ENCODE peak calls at places on chromosomes 12 and 14, in eight cellular contexts. One of them, this sample, is unnamed.

GRCh38 chr14:21768116-21768874 is 94.7 kb upstream of the OR4E1 start:
- DNase-seq in KBM-7: peak
- DNase-seq in GOT3: no peak
- DNase-seq in NCI-H1930: peak
- DNase-seq in Kasumi-1: peak
- DNase-seq in HS-27A: peak
- DNase-seq in uterus: no peak
- DNase-seq in activated CD4-positive, alpha-beta T cell treated with anti-CD3 and anti-CD28 coated beads, Interleukin-2, amount 10 ng/mL, durations not matched to agents 7 days and 5 days: peak
- DNase-seq in this sample: no peak

GRCh38 chr14:61653507-61653906 is 41.8 kb upstream of the HIF1A start:
- DNase-seq in KBM-7: no peak
- DNase-seq in GOT3: no peak
- DNase-seq in NCI-H1930: no peak
- DNase-seq in Kasumi-1: no peak
- DNase-seq in HS-27A: peak
- DNase-seq in uterus: peak
- DNase-seq in activated CD4-positive, alpha-beta T cell treated with anti-CD3 and anti-CD28 coated beads, Interleukin-2, amount 10 ng/mL, durations not matched to agents 7 days and 5 days: no peak
- DNase-seq in this sample: no peak

GRCh38 chr14:83300454-83301064 is 1766.9 kb upstream of the SEL1L start:
- DNase-seq in KBM-7: peak
- DNase-seq in GOT3: no peak
- DNase-seq in NCI-H1930: no peak
- DNase-seq in Kasumi-1: peak
- DNase-seq in HS-27A: peak
- DNase-seq in uterus: no peak
- DNase-seq in activated CD4-positive, alpha-beta T cell treated with anti-CD3 and anti-CD28 coated beads, Interleukin-2, amount 10 ng/mL, durations not matched to agents 7 days and 5 days: no peak
- DNase-seq in this sample: no peak

GRCh38 chr12:49264466-49264872 is 413 bp upstream of the TUBA1C start:
- DNase-seq in KBM-7: no peak
- DNase-seq in GOT3: no peak
- DNase-seq in NCI-H1930: peak
- DNase-seq in Kasumi-1: peak
- DNase-seq in HS-27A: no peak
- DNase-seq in uterus: no peak
- DNase-seq in activated CD4-positive, alpha-beta T cell treated with anti-CD3 and anti-CD28 coated beads, Interleukin-2, amount 10 ng/mL, durations not matched to agents 7 days and 5 days: no peak
- DNase-seq in this sample: no peak

GRCh38 chr14:58151264-58151700 is 731 bp downstream of the ARMH4 start:
- DNase-seq in KBM-7: peak
- DNase-seq in GOT3: no peak
- DNase-seq in NCI-H1930: no peak
- DNase-seq in Kasumi-1: no peak
- DNase-seq in HS-27A: no peak
- DNase-seq in uterus: no peak
- DNase-seq in activated CD4-positive, alpha-beta T cell treated with anti-CD3 and anti-CD28 coated beads, Interleukin-2, amount 10 ng/mL, durations not matched to agents 7 days and 5 days: peak
- DNase-seq in this sample: no peak

GRCh38 chr14:95339301-95339865 is 19.7 kb upstream of the CLMN start:
- DNase-seq in KBM-7: no peak
- DNase-seq in GOT3: no peak
- DNase-seq in NCI-H1930: no peak
- DNase-seq in Kasumi-1: no peak
- DNase-seq in HS-27A: no peak
- DNase-seq in uterus: no peak
- DNase-seq in activated CD4-positive, alpha-beta T cell treated with anti-CD3 and anti-CD28 coated beads, Interleukin-2, amount 10 ng/mL, durations not matched to agents 7 days and 5 days: no peak
- DNase-seq in this sample: no peak

GRCh38 chr14:68444449-68445168 is 348.3 kb downstream of the ZFP36L1 start:
- DNase-seq in KBM-7: peak
- DNase-seq in GOT3: no peak
- DNase-seq in NCI-H1930: no peak
- DNase-seq in Kasumi-1: no peak
- DNase-seq in HS-27A: no peak
- DNase-seq in uterus: no peak
- DNase-seq in activated CD4-positive, alpha-beta T cell treated with anti-CD3 and anti-CD28 coated beads, Interleukin-2, amount 10 ng/mL, durations not matched to agents 7 days and 5 days: no peak
- DNase-seq in this sample: no peak

GRCh38 chr14:52729585-52729924 is 411 bp upstream of the STYX start:
- DNase-seq in KBM-7: no peak
- DNase-seq in GOT3: no peak
- DNase-seq in NCI-H1930: no peak
- DNase-seq in Kasumi-1: no peak
- DNase-seq in HS-27A: no peak
- DNase-seq in uterus: no peak
- DNase-seq in activated CD4-positive, alpha-beta T cell treated with anti-CD3 and anti-CD28 coated beads, Interleukin-2, amount 10 ng/mL, durations not matched to agents 7 days and 5 days: no peak
- DNase-seq in this sample: no peak

GRCh38 chr12:122018457-122018856 is 3.2 kb upstream of the BCL7A start:
- DNase-seq in KBM-7: no peak
- DNase-seq in GOT3: no peak
- DNase-seq in NCI-H1930: no peak
- DNase-seq in Kasumi-1: no peak
- DNase-seq in HS-27A: no peak
- DNase-seq in uterus: no peak
- DNase-seq in activated CD4-positive, alpha-beta T cell treated with anti-CD3 and anti-CD28 coated beads, Interleukin-2, amount 10 ng/mL, durations not matched to agents 7 days and 5 days: no peak
- DNase-seq in this sample: no peak

GRCh38 chr12:93785262-93786010 is 108.3 kb downstream of the CRADD start:
- DNase-seq in KBM-7: no peak
- DNase-seq in GOT3: no peak
- DNase-seq in NCI-H1930: no peak
- DNase-seq in Kasumi-1: no peak
- DNase-seq in HS-27A: peak
- DNase-seq in uterus: peak
- DNase-seq in activated CD4-positive, alpha-beta T cell treated with anti-CD3 and anti-CD28 coated beads, Interleukin-2, amount 10 ng/mL, durations not matched to agents 7 days and 5 days: peak
- DNase-seq in this sample: peak

GRCh38 chr12:40016960-40017359 is 88.9 kb downstream of the SLC2A13 start:
- DNase-seq in KBM-7: no peak
- DNase-seq in GOT3: peak
- DNase-seq in NCI-H1930: no peak
- DNase-seq in Kasumi-1: no peak
- DNase-seq in HS-27A: no peak
- DNase-seq in uterus: no peak
- DNase-seq in activated CD4-positive, alpha-beta T cell treated with anti-CD3 and anti-CD28 coated beads, Interleukin-2, amount 10 ng/mL, durations not matched to agents 7 days and 5 days: no peak
- DNase-seq in this sample: no peak

GRCh38 chr12:120252071-120252906 is 13.2 kb downstream of the PXN start:
- DNase-seq in KBM-7: peak
- DNase-seq in GOT3: no peak
- DNase-seq in NCI-H1930: no peak
- DNase-seq in Kasumi-1: peak
- DNase-seq in HS-27A: no peak
- DNase-seq in uterus: no peak
- DNase-seq in activated CD4-positive, alpha-beta T cell treated with anti-CD3 and anti-CD28 coated beads, Interleukin-2, amount 10 ng/mL, durations not matched to agents 7 days and 5 days: peak
- DNase-seq in this sample: no peak

GRCh38 chr12:46682148-46682547 is 143.6 kb downstream of the SLC38A4 start:
- DNase-seq in KBM-7: no peak
- DNase-seq in GOT3: no peak
- DNase-seq in NCI-H1930: no peak
- DNase-seq in Kasumi-1: no peak
- DNase-seq in HS-27A: no peak
- DNase-seq in uterus: no peak
- DNase-seq in activated CD4-positive, alpha-beta T cell treated with anti-CD3 and anti-CD28 coated beads, Interleukin-2, amount 10 ng/mL, durations not matched to agents 7 days and 5 days: no peak
- DNase-seq in this sample: no peak

GRCh38 chr12:56469007-56469930 is 891 bp downstream of the SPRYD4 start:
- DNase-seq in KBM-7: no peak
- DNase-seq in GOT3: no peak
- DNase-seq in NCI-H1930: no peak
- DNase-seq in Kasumi-1: peak
- DNase-seq in HS-27A: no peak
- DNase-seq in uterus: no peak
- DNase-seq in activated CD4-positive, alpha-beta T cell treated with anti-CD3 and anti-CD28 coated beads, Interleukin-2, amount 10 ng/mL, durations not matched to agents 7 days and 5 days: no peak
- DNase-seq in this sample: no peak

GRCh38 chr12:42534184-42534838 is 55.2 kb downstream of the PRICKLE1 start:
- DNase-seq in KBM-7: no peak
- DNase-seq in GOT3: no peak
- DNase-seq in NCI-H1930: no peak
- DNase-seq in Kasumi-1: no peak
- DNase-seq in HS-27A: no peak
- DNase-seq in uterus: no peak
- DNase-seq in activated CD4-positive, alpha-beta T cell treated with anti-CD3 and anti-CD28 coated beads, Interleukin-2, amount 10 ng/mL, durations not matched to agents 7 days and 5 days: no peak
- DNase-seq in this sample: no peak

GRCh38 chr14:68658029-68658509 is 134.8 kb downstream of the ZFP36L1 start:
- DNase-seq in KBM-7: no peak
- DNase-seq in GOT3: no peak
- DNase-seq in NCI-H1930: no peak
- DNase-seq in Kasumi-1: no peak
- DNase-seq in HS-27A: no peak
- DNase-seq in uterus: no peak
- DNase-seq in activated CD4-positive, alpha-beta T cell treated with anti-CD3 and anti-CD28 coated beads, Interleukin-2, amount 10 ng/mL, durations not matched to agents 7 days and 5 days: no peak
- DNase-seq in this sample: peak

GRCh38 chr14:104009297-104009696 is 67.0 kb upstream of the RD3L start:
- DNase-seq in KBM-7: no peak
- DNase-seq in GOT3: no peak
- DNase-seq in NCI-H1930: no peak
- DNase-seq in Kasumi-1: no peak
- DNase-seq in HS-27A: no peak
- DNase-seq in uterus: no peak
- DNase-seq in activated CD4-positive, alpha-beta T cell treated with anti-CD3 and anti-CD28 coated beads, Interleukin-2, amount 10 ng/mL, durations not matched to agents 7 days and 5 days: no peak
- DNase-seq in this sample: no peak

GRCh38 chr12:53298154-53298553 is 1.3 kb upstream of the MYG1 start:
- DNase-seq in KBM-7: peak
- DNase-seq in GOT3: no peak
- DNase-seq in NCI-H1930: no peak
- DNase-seq in Kasumi-1: no peak
- DNase-seq in HS-27A: no peak
- DNase-seq in uterus: no peak
- DNase-seq in activated CD4-positive, alpha-beta T cell treated with anti-CD3 and anti-CD28 coated beads, Interleukin-2, amount 10 ng/mL, durations not matched to agents 7 days and 5 days: no peak
- DNase-seq in this sample: no peak

GRCh38 chr12:107829271-107829670 is 54.8 kb downstream of the ASCL4 start:
- DNase-seq in KBM-7: no peak
- DNase-seq in GOT3: no peak
- DNase-seq in NCI-H1930: no peak
- DNase-seq in Kasumi-1: no peak
- DNase-seq in HS-27A: no peak
- DNase-seq in uterus: no peak
- DNase-seq in activated CD4-positive, alpha-beta T cell treated with anti-CD3 and anti-CD28 coated beads, Interleukin-2, amount 10 ng/mL, durations not matched to agents 7 days and 5 days: no peak
- DNase-seq in this sample: no peak

GRCh38 chr12:88834226-88834625 is 254.0 kb upstream of the KITLG start:
- DNase-seq in KBM-7: no peak
- DNase-seq in GOT3: no peak
- DNase-seq in NCI-H1930: no peak
- DNase-seq in Kasumi-1: no peak
- DNase-seq in HS-27A: no peak
- DNase-seq in uterus: no peak
- DNase-seq in activated CD4-positive, alpha-beta T cell treated with anti-CD3 and anti-CD28 coated beads, Interleukin-2, amount 10 ng/mL, durations not matched to agents 7 days and 5 days: no peak
- DNase-seq in this sample: no peak

GRCh38 chr12:107115119-107115518 is 21.8 kb upstream of the CRY1 start:
- DNase-seq in KBM-7: no peak
- DNase-seq in GOT3: no peak
- DNase-seq in NCI-H1930: no peak
- DNase-seq in Kasumi-1: no peak
- DNase-seq in HS-27A: no peak
- DNase-seq in uterus: no peak
- DNase-seq in activated CD4-positive, alpha-beta T cell treated with anti-CD3 and anti-CD28 coated beads, Interleukin-2, amount 10 ng/mL, durations not matched to agents 7 days and 5 days: no peak
- DNase-seq in this sample: no peak

This sample was measured in H1.